ENCODE peak calls at places on chromosomes 4 and X, in eight cellular contexts. V is WERI-Rb-1, K is cardiac muscle cell, J is mucosa of descending colon, R is left lung, T is ascending aorta, G is kidney, Q is tibial nerve. S is an unnamed sample.

GRCh38 chrX:146456058-146456457 is 353.5 kb upstream of the CXorf51B start:
- DNase-seq in G (no peak), T (no peak), Q (no peak), J (no peak), R (no peak), K (no peak), V (no peak), S (no peak)

GRCh38 chr4:73816814-73817213 is 19.7 kb upstream of the CXCL6 start:
- DNase-seq in T (no peak), G (no peak), Q (no peak), R (no peak), J (no peak), V (no peak), K (peak), S (no peak)

GRCh38 chr4:132614682-132615081 is 534.4 kb upstream of the PCDH10 start:
- DNase-seq in R (no peak), Q (no peak), V (no peak), G (no peak), J (no peak), K (peak), T (no peak), S (no peak)

GRCh38 chr4:17702666-17703065 is 78.8 kb downstream of the FAM184B start:
- DNase-seq in T (no peak), Q (no peak), K (no peak), G (no peak), V (peak), J (no peak), R (no peak), S (no peak)

GRCh38 chr4:3257125-3257690 is 8.2 kb downstream of the MSANTD1 start:
- DNase-seq in Q (peak), R (peak), K (no peak), G (peak), V (peak), J (peak), T (no peak), S (no peak)

GRCh38 chr4:92843784-92844183 is 540.0 kb downstream of the GRID2 start:
- DNase-seq in V (no peak), R (no peak), K (no peak), T (no peak), G (no peak), J (no peak), Q (no peak), S (no peak)

GRCh38 chr4:6343950-6344408 is 74.3 kb downstream of the WFS1 start:
- DNase-seq in J (no peak), V (peak), Q (no peak), R (peak), K (no peak), T (no peak), G (peak), S (no peak)

GRCh38 chrX:57573754-57574153 is 18.1 kb upstream of the ZXDB start:
- DNase-seq in R (no peak), V (no peak), G (no peak), T (no peak), K (no peak), J (peak), Q (no peak), S (no peak)

GRCh38 chrX:115138040-115138439 is 51.2 kb upstream of the RBMXL3 start:
- DNase-seq in T (no peak), G (no peak), K (no peak), J (no peak), R (no peak), V (no peak), Q (no peak), S (no peak)

GRCh38 chr4:124053872-124054538 is 657.4 kb downstream of the SPRY1 start:
- DNase-seq in J (no peak), K (peak), T (no peak), G (no peak), V (no peak), R (no peak), Q (no peak), S (no peak)

GRCh38 chr4:137755033-137755471 is 222.8 kb upstream of the PCDH18 start:
- DNase-seq in R (no peak), T (no peak), J (no peak), K (peak), Q (no peak), V (no peak), G (no peak), S (no peak)

GRCh38 chr4:187598246-187598645 is 397.3 kb upstream of the ZFP42 start:
- DNase-seq in V (no peak), G (no peak), T (no peak), J (no peak), Q (no peak), K (no peak), R (no peak), S (no peak)

GRCh38 chr4:37748546-37748945 is 62.4 kb upstream of the RELL1 start:
- DNase-seq in J (no peak), K (no peak), T (no peak), R (no peak), G (no peak), V (no peak), Q (no peak), S (no peak)

GRCh38 chr4:60463846-60464502 is 736.2 kb upstream of the ADGRL3 start:
- DNase-seq in V (peak), K (no peak), Q (no peak), G (no peak), R (peak), T (no peak), J (no peak), S (no peak)

DNA sequence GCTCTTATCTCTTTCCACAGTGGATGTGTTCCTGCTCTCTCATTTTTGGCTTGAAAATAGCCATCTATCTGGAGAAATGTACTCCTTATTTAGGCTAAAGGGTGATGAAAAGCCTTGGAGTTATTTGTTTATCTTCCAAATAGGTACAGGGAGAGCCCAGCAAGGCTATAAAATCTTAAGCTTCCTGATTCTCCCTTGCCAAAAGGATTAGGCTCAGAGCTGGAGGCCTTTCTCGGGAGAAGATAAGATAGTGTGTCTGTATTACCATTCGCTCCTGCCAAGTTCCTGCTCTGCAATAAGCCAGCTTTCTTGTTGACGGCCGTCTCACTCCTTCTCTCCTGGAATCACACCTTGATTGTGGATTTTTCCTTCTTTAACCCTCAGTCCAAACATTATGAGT is 171.7 kb upstream of the TTC29 start:
- DNase-seq in R (no peak), Q (no peak), V (peak), J (peak), K (peak), G (no peak), T (no peak), S (no peak)
- H3K4me3 ChIP-seq in R (no peak), Q (no peak), V (no peak), J (no peak), K (no peak), G (no peak), T (no peak), S (no peak)

GRCh38 chr4:143377635-143378099 is 41.0 kb downstream of the GAB1 start:
- DNase-seq in J (no peak), G (no peak), T (no peak), Q (no peak), V (no peak), R (no peak), K (no peak), S (no peak)
- H3K4me3 ChIP-seq in J (no peak), G (no peak), T (peak), Q (no peak), V (no peak), R (no peak), K (no peak), S (no peak)

DNA sequence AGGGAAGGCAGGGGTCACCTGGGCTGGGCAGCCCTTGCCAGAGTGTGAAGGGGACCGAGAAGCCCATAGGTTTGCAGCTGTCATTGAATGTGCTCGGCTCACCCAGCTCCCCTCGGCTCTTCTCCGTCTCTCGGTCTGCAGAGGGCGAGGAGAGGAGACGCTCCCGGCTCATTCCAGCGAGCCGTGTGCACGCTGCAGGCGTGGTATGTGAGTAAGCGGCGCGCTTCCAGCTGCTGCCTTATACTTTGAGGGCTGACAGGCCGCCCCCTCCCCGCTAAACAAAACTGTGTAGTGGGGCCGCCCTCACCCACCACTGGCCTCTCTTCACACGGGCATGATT is 23.0 kb upstream of the BCORL1 start:
- DNase-seq in V (no peak), J (peak), G (peak), K (peak), Q (no peak), T (no peak), R (no peak), S (no peak)
- H3K4me3 ChIP-seq in V (no peak), J (no peak), G (no peak), K (no peak), Q (no peak), T (no peak), R (no peak), S (no peak)

GRCh38 chrX:19670854-19671620 is 155.7 kb upstream of the MAP3K15 start:
- DNase-seq in V (no peak), G (peak), T (no peak), Q (peak), J (peak), K (peak), R (no peak), S (peak)
- H3K4me3 ChIP-seq in V (no peak), G (no peak), T (no peak), Q (no peak), J (no peak), K (no peak), R (no peak), S (no peak)

GRCh38 chr4:139450586-139450985 is 3.3 kb upstream of the RAB33B start:
- DNase-seq in K (no peak), T (no peak), R (no peak), Q (no peak), V (no peak), G (no peak), J (no peak), S (no peak)
- H3K4me3 ChIP-seq in K (no peak), T (no peak), R (no peak), Q (no peak), V (no peak), G (no peak), J (no peak), S (no peak)

GRCh38 chr4:26907731-26908599 is 47.3 kb downstream of the STIM2 start:
- DNase-seq in T (no peak), J (no peak), Q (no peak), V (no peak), G (no peak), K (no peak), R (no peak), S (no peak)

GRCh38 chr4:26912069-26912468 is 51.4 kb downstream of the STIM2 start:
- DNase-seq in K (no peak), R (no peak), T (no peak), V (no peak), J (no peak), Q (no peak), G (no peak), S (no peak)

GRCh38 chr4:26909369-26909768 is 48.7 kb downstream of the STIM2 start:
- DNase-seq in J (no peak), V (no peak), Q (no peak), G (no peak), T (no peak), K (peak), R (no peak), S (no peak)

GRCh38 chr4:26912810-26913209 is 52.2 kb downstream of the STIM2 start:
- DNase-seq in R (peak), Q (no peak), K (no peak), G (peak), J (no peak), T (no peak), V (no peak), S (no peak)

DNA sequence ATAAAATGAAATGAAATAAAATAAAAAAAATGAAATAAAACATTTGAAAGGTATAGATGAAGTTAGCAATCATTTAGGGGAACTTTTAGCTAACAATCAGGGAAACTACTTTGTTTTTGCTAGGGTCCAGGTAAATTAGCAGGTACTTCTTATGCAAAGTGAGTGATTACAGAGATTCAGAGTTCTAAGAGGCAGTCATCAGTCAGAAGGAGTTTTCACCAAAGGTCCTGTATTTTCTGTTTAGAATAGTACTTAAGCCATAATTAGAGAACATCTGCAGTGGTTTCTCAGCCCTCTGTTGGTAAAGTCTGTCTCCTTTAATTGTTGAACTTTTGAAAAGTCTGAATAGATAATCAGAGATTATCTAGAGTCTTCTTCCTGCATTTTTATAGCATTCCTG is 50.6 kb downstream of the STIM2 start:
- DNase-seq in J (no peak), T (no peak), R (no peak), Q (no peak), G (no peak), K (no peak), V (no peak), S (no peak)
- H3K4me3 ChIP-seq in J (no peak), T (no peak), R (no peak), Q (no peak), G (no peak), K (no peak), V (no peak), S (no peak)

GRCh38 chr4:28565434-28565833 is 1704.8 kb downstream of the STIM2 start:
- DNase-seq in T (no peak), K (no peak), G (no peak), V (no peak), J (no peak), R (no peak), Q (no peak), S (no peak)

GRCh38 chr4:28558871-28559270 is 1698.2 kb downstream of the STIM2 start:
- DNase-seq in T (no peak), J (no peak), V (peak), G (no peak), K (no peak), Q (no peak), R (no peak), S (no peak)

GRCh38 chr4:28557755-28558154 is 1697.1 kb downstream of the STIM2 start:
- DNase-seq in Q (no peak), J (no peak), G (no peak), K (peak), R (no peak), V (no peak), T (no peak), S (no peak)

GRCh38 chr4:28562913-28563312 is 1702.3 kb downstream of the STIM2 start:
- DNase-seq in T (no peak), K (no peak), R (no peak), G (no peak), J (no peak), Q (no peak), V (no peak), S (no peak)
- H3K4me3 ChIP-seq in T (no peak), K (no peak), R (no peak), G (no peak), J (no peak), Q (no peak), V (no peak), S (no peak)

DNA sequence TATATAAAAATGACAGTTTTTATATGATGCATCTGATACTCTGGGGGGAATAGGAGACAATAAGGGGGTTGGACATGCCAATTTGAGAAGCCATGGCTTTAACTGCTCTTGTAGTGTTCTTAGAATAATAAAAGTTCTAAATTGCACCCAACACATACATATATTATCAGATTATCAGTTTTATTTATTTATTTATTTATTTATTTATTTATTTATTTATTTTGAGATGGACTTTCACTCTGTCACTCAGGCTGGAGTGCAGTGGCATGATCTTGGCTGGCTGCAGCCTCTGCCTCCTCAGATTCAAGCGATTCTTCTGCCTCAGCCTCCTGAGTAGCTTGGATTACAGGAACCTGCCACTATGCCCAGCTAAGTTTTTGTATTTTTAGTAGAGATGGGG is 356.8 kb downstream of the TLL1 start:
- DNase-seq in Q (no peak), T (no peak), R (no peak), V (no peak), G (no peak), K (no peak), J (no peak), S (no peak)
- H3K4me3 ChIP-seq in Q (no peak), T (no peak), R (no peak), V (no peak), G (no peak), K (no peak), J (no peak), S (no peak)

S was measured in right atrium auricular region.